ENCODE peak calls at places on chromosomes 1 and 21, in nine cellular contexts. W is T-helper 9 cell; T is activated naive CD4-positive, alpha-beta T cell treated with Interleukin-2 at 50 U/mL for 16 hours; G is HEK293T; M is central memory CD4-positive, alpha-beta T cell; F is C1 segment of cervical spinal cord; B is RPMI7951; Z is NCI-H1417; L is GM10248. K is an unnamed sample.

GRCh38 chr1:159141584-159142518 is 29.6 kb upstream of the CADM3 start:
- DNase-seq in W (no peak), T (no peak), G (peak), M (no peak), F (peak), B (peak), Z (peak), L (no peak), K (peak)

GRCh38 chr21:43893536-43894205 is 28.6 kb downstream of the AGPAT3 start:
- DNase-seq in W (no peak), T (peak), G (no peak), M (no peak), F (no peak), B (no peak), Z (no peak), L (peak), K (no peak)

GRCh38 chr1:179709841-179710329 is 33.2 kb upstream of the FAM163A start:
- DNase-seq in W (peak), T (peak), G (no peak), M (peak), F (no peak), B (peak), Z (peak), L (no peak), K (peak)

GRCh38 chr1:9292361-9293240 is at the start of gene SPSB1:
- DNase-seq in W (peak), T (peak), G (peak), M (peak), F (peak), B (peak), Z (peak), L (peak), K (peak)

GRCh38 chr1:109279615-109280278 is 3.2 kb downstream of the PSRC1 start:
- DNase-seq in W (no peak), T (no peak), G (no peak), M (no peak), F (no peak), B (no peak), Z (no peak), L (no peak), K (no peak)

GRCh38 chr1:66684353-66684752 is 67.9 kb upstream of the DYNLT5 start:
- DNase-seq in W (no peak), T (no peak), G (no peak), M (no peak), F (no peak), B (no peak), Z (no peak), L (no peak), K (no peak)

GRCh38 chr1:163596541-163597258 is 274.9 kb downstream of the NUF2 start:
- DNase-seq in W (no peak), T (no peak), G (no peak), M (no peak), F (no peak), B (no peak), Z (peak), L (no peak), K (no peak)

GRCh38 chr1:206946261-206946660 is at the start of gene PIGR:
- DNase-seq in W (no peak), T (no peak), G (no peak), M (no peak), F (no peak), B (no peak), Z (no peak), L (no peak), K (no peak)

GRCh38 chr1:204396015-204396583 is 15.5 kb downstream of the PPP1R15B start:
- DNase-seq in W (no peak), T (no peak), G (no peak), M (no peak), F (no peak), B (no peak), Z (no peak), L (no peak), K (no peak)